ENCODE peak calls at places on chromosome 16, in ten cellular contexts. L, X, F, R, A, C, M, J, K and H are unnamed samples. For H3K4me1, the result is how much of the 10 kb centered on the place peaks cover.

GRCh38 chr16:68921654-68922053 is 78.3 kb downstream of the TANGO6 start:
- DNase-seq in M (peak), A (no peak), X (no peak), J (no peak), F (no peak), C (no peak), L (no peak), K (no peak), R (no peak), H (no peak)

GRCh38 chr16:87945351-87946042 is 5.7 kb upstream of the BANP start:
- DNase-seq in C (peak), X (peak), R (peak), K (no peak), L (peak), A (peak), F (peak), J (peak), M (no peak), H (no peak)

GRCh38 chr16:17397499-17397891 is 73.3 kb downstream of the XYLT1 start:
- DNase-seq in C (peak), L (no peak), X (no peak), R (no peak), K (no peak), M (no peak), J (peak), F (no peak), A (peak), H (no peak)

GRCh38 chr16:12723681-12724080 is 80.0 kb downstream of the CPPED1 start:
- DNase-seq in K (no peak), R (no peak), J (no peak), C (no peak), X (no peak), F (no peak), L (no peak), A (no peak), M (no peak), H (no peak)

GRCh38 chr16:28903344-28904042 is 21.5 kb downstream of the RABEP2 start:
- DNase-seq in K (no peak), M (no peak), A (no peak), X (no peak), F (no peak), J (no peak), L (no peak), C (no peak), R (no peak), H (no peak)

GRCh38 chr16:66549284-66550131 is at the start of gene TK2:
- DNase-seq in K (no peak), J (peak), M (peak), A (peak), F (peak), X (peak), L (peak), C (peak), R (peak), H (peak)

GRCh38 chr16:79269211-79269863 is 331.2 kb downstream of the MAF start:
- DNase-seq in L (no peak), F (no peak), C (no peak), R (no peak), J (no peak), A (no peak), M (no peak), K (no peak), X (peak), H (peak)

GRCh38 chr16:66315210-66315825 is 51.2 kb upstream of the CDH5 start:
- DNase-seq in X (peak), L (peak), R (peak), A (peak), J (peak), C (peak), F (peak), K (peak), M (no peak), H (peak)

GRCh38 chr16:57763290-57764005 is 27.9 kb downstream of the KATNB1 start:
- DNase-seq in L (no peak), R (no peak), M (no peak), J (peak), K (no peak), A (no peak), X (no peak), F (no peak), C (no peak), H (no peak)

GRCh38 chr16:25014500-25015147 is 545 bp downstream of the ARHGAP17 start:
- DNase-seq in L (peak), M (peak), X (peak), F (peak), J (peak), R (peak), C (peak), K (no peak), A (peak), H (peak)

GRCh38 chr16:4465977-4466779 is 8.2 kb downstream of the NMRAL1 start:
- DNase-seq in F (peak), R (no peak), L (peak), C (peak), X (no peak), J (no peak), K (no peak), A (peak), M (no peak), H (peak)

GRCh38 chr16:17138801-17139200 is 332.0 kb downstream of the XYLT1 start:
- DNase-seq in J (no peak), X (no peak), M (no peak), C (no peak), A (no peak), F (no peak), R (no peak), L (no peak), K (no peak), H (no peak)

GRCh38 chr16:10579965-10580918 is at the start of gene EMP2:
- DNase-seq in M (peak), L (peak), R (peak), X (no peak), K (peak), J (peak), A (peak), F (peak), C (peak), H (no peak)

GRCh38 chr16:90081606-90081970 is 4.5 kb upstream of the PRDM7 start:
- DNase-seq in L (no peak), A (no peak), M (no peak), J (no peak), K (no peak), F (no peak), X (no peak), C (no peak), R (no peak), H (no peak)

GRCh38 chr16:67842509-67843342 is 606 bp downstream of the THAP11 start:
- DNase-seq in M (no peak), L (peak), R (no peak), K (no peak), X (peak), A (peak), J (peak), C (peak), F (peak), H (peak)

GRCh38 chr16:89670496-89671431 is 13.1 kb downstream of the SPATA33 start:
- DNase-seq in J (no peak), K (no peak), C (no peak), X (no peak), L (no peak), A (no peak), R (no peak), F (no peak), M (no peak), H (no peak)

GRCh38 chr16:47873434-47873833 is 282.4 kb downstream of the ABCC12 start:
- DNase-seq in R (no peak), J (no peak), K (no peak), X (peak), C (no peak), F (no peak), L (no peak), A (no peak), M (no peak), H (no peak)

GRCh38 chr16:15575293-15576049 is 67.5 kb downstream of the MARF1 start:
- DNase-seq in C (no peak), J (no peak), A (no peak), F (no peak), M (no peak), R (no peak), L (no peak), X (peak), K (no peak), H (no peak)

GRCh38 chr16:76164970-76165558 is 112.1 kb upstream of the CNTNAP4 start:
- DNase-seq in M (no peak), L (no peak), X (no peak), J (no peak), R (no peak), A (no peak), K (no peak), C (no peak), F (no peak), H (no peak)

DNA sequence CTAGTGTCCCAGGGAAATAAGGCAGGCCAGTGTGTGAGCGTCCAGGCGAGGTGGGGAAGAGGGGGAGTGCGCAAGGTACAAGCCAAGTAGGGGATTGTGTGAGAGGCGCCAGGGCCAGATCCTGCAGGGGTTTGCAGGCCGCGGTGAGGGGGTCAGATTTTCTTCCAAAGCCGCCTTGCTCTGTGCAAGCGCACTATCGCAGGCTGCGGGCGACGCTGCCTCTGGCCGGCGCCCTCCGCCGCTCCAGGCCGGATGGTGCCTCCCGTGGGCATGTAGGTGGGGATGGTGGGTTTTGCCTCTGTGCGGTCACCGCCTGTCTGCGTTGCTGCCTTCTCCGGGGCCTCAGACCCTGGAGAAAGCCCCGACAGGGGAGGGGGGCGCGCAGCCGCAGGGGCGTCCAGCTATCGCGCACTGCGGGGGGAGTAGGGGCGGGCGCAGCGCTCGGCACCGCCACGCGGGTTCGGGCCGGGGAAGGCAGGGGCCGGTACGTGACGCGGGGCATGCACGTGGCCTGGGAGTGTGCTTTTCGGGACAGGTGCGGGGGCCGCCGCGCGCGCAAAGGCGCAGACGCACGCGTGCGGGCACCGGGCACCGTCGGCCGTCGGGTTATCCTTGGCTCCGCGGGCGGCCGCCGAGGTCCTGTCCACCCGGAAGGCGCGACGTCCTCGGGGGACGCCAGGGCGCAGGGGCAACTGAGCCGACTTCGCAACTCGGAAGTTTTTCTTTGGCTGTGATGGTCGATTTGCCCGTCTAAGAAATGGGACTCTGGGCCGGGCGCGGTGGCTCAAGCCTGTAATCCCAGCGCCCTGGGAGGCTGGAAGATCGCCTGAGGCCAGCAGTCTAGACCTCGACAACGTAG is 1.1 kb upstream of the HAPSTR1 start:
- DNase-seq in K (no peak), J (peak), A (peak), R (peak), X (peak), M (peak), F (peak), L (peak), C (peak), H (peak)
- TF ChIP-seq CTCF in K (no peak), J (no peak), A (no peak), R (no peak), X (no peak), M (no peak), F (no peak), L (no peak), C (peak), H (no peak)

GRCh38 chr16:73064227-73064995 is 16.5 kb upstream of the ZFHX3 start:
- DNase-seq in J (no peak), X (no peak), K (no peak), F (peak), M (no peak), L (no peak), A (no peak), R (no peak), C (no peak), H (no peak)
- H3K4me3 ChIP-seq in J (no peak), X (no peak), K (no peak), F (peak), M (peak), L (peak), A (peak), R (peak), C (peak), H (no peak)

DNA sequence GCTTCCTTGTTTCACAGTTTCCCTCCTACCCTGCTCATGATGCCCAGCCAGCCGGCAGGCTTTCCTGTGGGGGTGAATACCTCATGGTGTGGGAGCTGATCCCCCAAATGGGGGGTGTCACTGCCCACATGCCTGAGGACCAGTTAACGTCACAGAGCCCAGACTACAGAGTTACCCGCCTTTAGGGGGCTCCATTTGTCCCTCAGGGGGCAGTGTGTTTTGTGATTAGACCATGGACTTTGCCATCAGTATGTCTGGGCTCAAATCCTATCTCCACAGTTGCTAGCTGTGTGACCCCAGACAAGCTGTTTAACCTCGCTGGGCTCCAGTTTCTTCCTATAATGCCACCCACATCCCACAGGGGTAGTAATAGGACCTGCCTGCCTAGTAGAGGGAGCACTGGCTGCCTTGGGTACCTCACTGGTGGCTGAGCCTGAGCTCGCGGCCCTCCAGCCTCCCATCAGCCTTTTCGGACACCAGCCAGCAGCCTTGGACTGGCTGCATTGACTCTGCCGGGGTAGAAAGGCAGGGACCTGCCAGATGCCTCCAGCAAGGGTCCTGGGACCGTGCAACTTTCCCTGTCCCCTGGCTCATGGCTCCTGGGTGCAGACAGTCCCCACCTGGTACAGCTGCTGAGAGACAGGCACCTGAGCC is 87.5 kb upstream of the GSE1 start:
- DNase-seq in F (no peak), R (no peak), A (no peak), J (no peak), K (no peak), M (no peak), L (no peak), X (no peak), C (no peak), H (no peak)
- H3K4me1 ChIP-seq in F (half or more), R (half or more), A (under half), J (under half), K (under half), M (half or more), L (under half), X (under half), C (half or more), H (under half)

DNA sequence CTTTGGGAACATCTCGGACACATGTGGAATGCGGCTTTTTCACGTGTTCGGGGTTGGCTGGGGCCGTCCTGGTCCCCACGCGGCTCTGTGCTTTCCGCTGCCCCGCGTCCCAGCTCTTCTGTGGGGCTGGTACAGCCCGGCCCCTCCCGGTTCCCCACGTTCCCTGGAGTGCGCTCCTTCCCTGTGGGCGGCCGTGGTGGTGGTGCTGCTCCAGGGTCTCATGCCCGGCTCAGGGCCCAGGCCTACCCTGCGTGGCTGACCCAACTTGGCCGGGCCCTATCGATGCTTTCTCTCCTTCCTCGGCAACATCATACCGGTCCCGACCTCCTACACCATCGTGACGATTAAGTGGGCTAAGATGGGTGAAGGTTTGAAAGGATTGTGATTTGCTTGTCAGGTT is 3.3 kb downstream of the TELO2 start:
- DNase-seq in C (no peak), F (no peak), L (no peak), R (no peak), X (no peak), K (no peak), A (no peak), M (no peak), J (no peak), H (no peak)
- TF ChIP-seq CTCF in C (no peak), F (no peak), L (no peak), R (no peak), X (no peak), K (no peak), A (no peak), M (no peak), J (no peak), H (no peak)

GRCh38 chr16:84042879-84043485 is 387 bp upstream of the SLC38A8 start:
- DNase-seq in A (no peak), F (no peak), C (peak), M (no peak), K (no peak), R (no peak), X (no peak), J (no peak), L (peak), H (no peak)

GRCh38 chr16:84045001-84045817 is 2.6 kb upstream of the SLC38A8 start:
- DNase-seq in L (peak), K (no peak), A (no peak), J (no peak), C (no peak), M (no peak), F (no peak), X (no peak), R (no peak), H (no peak)

GRCh38 chr16:84043486-84044107 is 1.0 kb upstream of the SLC38A8 start:
- DNase-seq in K (no peak), M (no peak), L (peak), F (no peak), R (no peak), A (no peak), J (no peak), C (no peak), X (no peak), H (no peak)

GRCh38 chr16:84042308-84042878 is at the start of gene SLC38A8:
- DNase-seq in M (no peak), J (no peak), F (no peak), C (no peak), L (no peak), R (no peak), K (no peak), A (no peak), X (no peak), H (no peak)

GRCh38 chr16:84044108-84044488 is 1.5 kb upstream of the SLC38A8 start:
- DNase-seq in M (no peak), X (peak), K (peak), L (peak), F (no peak), R (no peak), A (no peak), J (no peak), C (no peak), H (no peak)
- H3K4me3 ChIP-seq in M (no peak), X (no peak), K (no peak), L (no peak), F (no peak), R (no peak), A (no peak), J (no peak), C (no peak), H (no peak)

DNA sequence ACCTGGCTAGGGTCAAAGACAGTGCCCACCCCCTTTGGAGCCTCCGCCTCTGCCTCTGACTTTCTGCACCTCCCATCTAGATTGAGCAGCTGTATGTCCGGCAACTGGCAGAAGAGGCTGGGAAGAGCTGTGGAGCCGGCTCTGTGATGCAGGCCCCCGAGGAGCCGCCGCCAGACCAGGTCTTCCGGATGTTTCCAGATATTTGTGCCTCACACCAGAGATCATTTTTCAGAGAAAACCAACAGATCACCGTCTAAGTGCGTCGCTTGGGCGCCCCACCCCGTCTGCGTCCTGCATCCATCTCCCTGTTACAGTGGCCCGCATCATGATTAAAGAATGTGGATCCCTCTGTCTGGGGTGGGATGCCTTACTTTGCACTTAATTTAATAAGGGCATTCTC is 22.1 kb downstream of the IRF8 start:
- DNase-seq in R (no peak), M (no peak), K (no peak), L (peak), A (no peak), X (no peak), C (no peak), F (no peak), J (no peak), H (no peak)
- H3K4me1 ChIP-seq in R (under half), M (under half), K (under half), L (under half), A (under half), X (under half), C (under half), F (under half), J (under half), H (under half)

DNA sequence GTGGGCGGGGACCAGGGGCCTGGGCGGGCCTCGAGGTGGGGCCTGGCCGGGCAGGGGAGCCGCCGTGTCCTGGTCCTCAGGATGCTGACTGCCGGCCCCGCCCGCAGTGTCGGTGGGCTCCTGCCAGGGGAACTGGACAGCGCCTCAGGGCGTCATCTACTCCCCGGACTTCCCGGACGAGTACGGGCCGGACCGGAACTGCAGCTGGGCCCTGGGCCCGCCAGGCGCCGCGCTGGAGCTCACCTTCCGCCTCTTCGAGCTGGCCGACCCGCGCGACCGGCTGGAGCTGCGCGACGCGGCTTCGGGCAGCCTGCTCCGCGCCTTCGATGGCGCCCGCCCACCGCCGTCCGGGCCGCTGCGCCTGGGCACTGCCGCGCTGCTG is 2.4 kb upstream of the PAQR4 start:
- DNase-seq in J (no peak), R (no peak), L (peak), F (no peak), M (no peak), A (no peak), X (no peak), K (no peak), C (peak), H (no peak)
- TF ChIP-seq CTCF in J (no peak), R (no peak), L (no peak), F (peak), M (no peak), A (no peak), X (no peak), K (no peak), C (peak), H (no peak)

GRCh38 chr16:23899869-23900268 is 64.1 kb downstream of the PRKCB start:
- DNase-seq in L (no peak), X (no peak), R (no peak), C (no peak), J (no peak), M (no peak), A (no peak), F (no peak), K (no peak), H (no peak)

GRCh38 chr16:23902223-23903000 is 66.6 kb downstream of the PRKCB start:
- DNase-seq in K (no peak), J (no peak), R (no peak), A (no peak), F (no peak), L (no peak), M (no peak), C (no peak), X (no peak), H (no peak)

GRCh38 chr16:23900480-23901177 is 64.8 kb downstream of the PRKCB start:
- DNase-seq in J (no peak), L (no peak), R (no peak), A (no peak), K (no peak), F (no peak), C (no peak), M (no peak), X (no peak), H (no peak)

GRCh38 chr16:23903001-23903414 is 67.2 kb downstream of the PRKCB start:
- DNase-seq in J (no peak), L (no peak), X (no peak), M (no peak), K (no peak), A (no peak), C (no peak), F (no peak), R (no peak), H (no peak)

GRCh38 chr16:23901178-23902131 is 65.7 kb downstream of the PRKCB start:
- DNase-seq in C (no peak), J (no peak), X (no peak), R (no peak), A (no peak), K (no peak), F (no peak), L (no peak), M (no peak), H (no peak)
- H3K4me3 ChIP-seq in C (no peak), J (no peak), X (no peak), R (no peak), A (no peak), K (no peak), F (no peak), L (peak), M (no peak), H (no peak)